ENCODE peak calls at places on chromosomes 11 and 22, in four cellular contexts. J is HCT116, Y is H1, H is GM12878. Z is an unnamed sample. For H3K4me1, the result is how much of the 10 kb centered on the place peaks cover.

GRCh38 chr22:47476226-47476625 is 713.8 kb downstream of the TBC1D22A start:
- DNase-seq in J (no peak), Y (no peak), H (no peak), Z (no peak)

GRCh38 chr11:117495357-117495756 is 167.7 kb downstream of the CEP164 start:
- DNase-seq in Y (no peak), J (no peak), H (no peak), Z (no peak)

GRCh38 chr11:56543739-56544138 is 682 bp upstream of the OR5M11 start:
- DNase-seq in H (no peak), J (no peak), Y (no peak), Z (no peak)

GRCh38 chr22:49202226-49202625 is 625.4 kb downstream of the BRD1 start:
- DNase-seq in Y (no peak), H (no peak), J (no peak), Z (no peak)

GRCh38 chr11:6812391-6813005 is 13.0 kb upstream of the OR6A2 start:
- DNase-seq in Y (no peak), H (peak), J (peak), Z (peak)

GRCh38 chr22:43919106-43919965 is 4.3 kb upstream of the PNPLA3 start:
- DNase-seq in Y (no peak), H (no peak), J (no peak), Z (no peak)

GRCh38 chr11:125418396-125418795 is 77.7 kb downstream of the FEZ1 start:
- DNase-seq in J (no peak), H (no peak), Y (no peak), Z (no peak)

GRCh38 chr11:105910095-105910715 is 111.8 kb downstream of the MSANTD4 start:
- DNase-seq in H (no peak), Y (no peak), J (no peak), Z (no peak)

GRCh38 chr11:65572356-65573043 is at the start of gene FAM89B:
- DNase-seq in J (no peak), Y (no peak), H (no peak), Z (peak)

GRCh38 chr22:44702479-44703219 is 645 bp downstream of the PRR5 start:
- DNase-seq in Y (no peak), H (no peak), J (no peak), Z (no peak)

GRCh38 chr11:129935723-129936122 is 40.3 kb upstream of the NFRKB start:
- DNase-seq in J (no peak), Y (no peak), H (no peak), Z (no peak)

GRCh38 chr22:45548991-45549736 is 46.5 kb downstream of the FBLN1 start:
- DNase-seq in Y (no peak), H (no peak), J (peak), Z (peak)

GRCh38 chr11:118338637-118339061 is 3.9 kb downstream of the CD3D start:
- DNase-seq in H (no peak), J (no peak), Y (no peak), Z (peak)

GRCh38 chr11:106216281-106216680 is 138.8 kb downstream of the AASDHPPT start:
- DNase-seq in Y (no peak), J (no peak), H (no peak), Z (no peak)

GRCh38 chr11:118153516-118153915 is 893 bp upstream of the SCN4B start:
- DNase-seq in Y (no peak), H (no peak), J (no peak), Z (no peak)

GRCh38 chr11:36177837-36178236 is 111.4 kb downstream of the COMMD9 start:
- DNase-seq in J (no peak), Y (no peak), H (no peak), Z (no peak)

GRCh38 chr11:33329705-33330329 is 72.6 kb downstream of the HIPK3 start:
- DNase-seq in H (no peak), J (peak), Y (no peak), Z (peak)

GRCh38 chr22:50567721-50568252 is 5.1 kb upstream of the SYCE3 start:
- DNase-seq in H (no peak), Y (no peak), J (no peak), Z (no peak)

GRCh38 chr11:65417702-65418430 is 4.7 kb upstream of the NEAT1 start:
- DNase-seq in J (no peak), H (no peak), Y (no peak), Z (peak)

GRCh38 chr11:111935331-111936044 is 1.7 kb upstream of the DIXDC1 start:
- DNase-seq in J (no peak), Y (no peak), H (no peak), Z (no peak)

GRCh38 chr11:119023741-119024140 is 5.2 kb downstream of the TRAPPC4 start:
- DNase-seq in J (no peak), Y (no peak), H (no peak), Z (peak)

GRCh38 chr11:87368876-87369480 is 331.2 kb downstream of the TMEM135 start:
- DNase-seq in Y (peak), H (no peak), J (no peak), Z (no peak)

GRCh38 chr11:116730568-116730967 is 42.2 kb downstream of the BUD13 start:
- DNase-seq in Y (no peak), J (no peak), H (no peak), Z (no peak)

GRCh38 chr11:118592616-118593367 is 14.6 kb upstream of the PHLDB1 start:
- DNase-seq in Y (no peak), J (no peak), H (no peak), Z (no peak)

GRCh38 chr11:13016415-13016814 is 7.3 kb downstream of the RASSF10 start:
- DNase-seq in J (peak), H (no peak), Y (no peak), Z (no peak)

GRCh38 chr11:1081601-1082311 is 7.1 kb downstream of the MUC2 start:
- DNase-seq in H (no peak), Y (no peak), J (no peak), Z (no peak)

GRCh38 chr11:66868726-66869291 is 11.9 kb downstream of the LRFN4 start:
- DNase-seq in J (peak), Y (no peak), H (peak), Z (peak)

GRCh38 chr11:34564406-34564805 is 50.8 kb upstream of the ELF5 start:
- DNase-seq in Y (peak), H (no peak), J (peak), Z (no peak)

GRCh38 chr11:46294365-46295309 is 17.2 kb downstream of the CREB3L1 start:
- DNase-seq in Y (peak), H (no peak), J (no peak), Z (peak)

GRCh38 chr11:57294225-57295131 is 30.3 kb downstream of the TNKS1BP1 start:
- DNase-seq in H (no peak), Y (no peak), J (no peak), Z (no peak)

GRCh38 chr11:71115770-71116434 is 136.5 kb downstream of the SHANK2 start:
- DNase-seq in J (no peak), H (no peak), Y (no peak), Z (no peak)

GRCh38 chr11:8650401-8650990 is 32.0 kb downstream of the TRIM66 start:
- DNase-seq in H (no peak), J (no peak), Y (no peak), Z (no peak)

GRCh38 chr11:85029964-85030363 is 597.2 kb downstream of the DLG2 start:
- DNase-seq in H (no peak), J (no peak), Y (no peak), Z (no peak)

GRCh38 chr11:79076526-79077115 is 364.2 kb downstream of the TENM4 start:
- DNase-seq in J (peak), H (no peak), Y (no peak), Z (peak)

DNA sequence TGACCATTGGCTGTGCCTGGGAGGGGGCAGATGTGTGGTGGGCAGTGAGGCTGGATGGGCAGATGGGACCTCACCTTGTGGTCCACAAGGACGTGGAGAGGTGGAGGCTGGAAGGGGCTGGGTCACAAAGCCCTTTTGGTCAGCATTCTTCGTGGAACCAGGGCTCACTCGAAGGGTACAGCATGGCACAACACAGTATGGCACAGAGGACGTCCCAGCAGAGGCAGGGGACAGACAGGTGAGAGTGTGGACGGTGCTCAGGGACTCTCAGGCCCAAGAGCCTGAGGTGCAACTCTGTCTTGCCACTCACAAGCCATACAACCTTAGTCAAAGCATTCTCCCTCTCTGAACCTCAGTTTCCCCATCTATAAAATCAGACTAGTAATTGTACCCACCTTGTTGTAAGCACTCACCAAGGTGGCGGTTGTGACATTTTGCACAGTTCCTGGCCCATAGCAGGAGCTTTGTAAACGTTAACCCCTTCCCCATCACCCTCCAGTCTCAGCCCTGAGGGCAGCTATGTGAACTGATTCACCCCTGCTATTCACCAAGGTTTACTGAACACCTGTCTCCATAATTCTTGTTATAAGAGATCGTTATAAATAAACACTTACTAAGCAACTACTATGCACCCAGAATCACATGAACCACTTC is 11.6 kb upstream of the TSKU start:
- DNase-seq in Y (no peak), H (no peak), J (no peak), Z (no peak)
- H3K4me1 ChIP-seq in Y (under half), H (under half), J (under half), Z (under half)

GRCh38 chr11:2521081-2521480 is 76.3 kb downstream of the KCNQ1 start:
- DNase-seq in Y (no peak), J (no peak), H (no peak), Z (no peak)
- TF ChIP-seq EGR1 in Y (no peak), J (no peak), H (no peak), Z (no peak)

DNA sequence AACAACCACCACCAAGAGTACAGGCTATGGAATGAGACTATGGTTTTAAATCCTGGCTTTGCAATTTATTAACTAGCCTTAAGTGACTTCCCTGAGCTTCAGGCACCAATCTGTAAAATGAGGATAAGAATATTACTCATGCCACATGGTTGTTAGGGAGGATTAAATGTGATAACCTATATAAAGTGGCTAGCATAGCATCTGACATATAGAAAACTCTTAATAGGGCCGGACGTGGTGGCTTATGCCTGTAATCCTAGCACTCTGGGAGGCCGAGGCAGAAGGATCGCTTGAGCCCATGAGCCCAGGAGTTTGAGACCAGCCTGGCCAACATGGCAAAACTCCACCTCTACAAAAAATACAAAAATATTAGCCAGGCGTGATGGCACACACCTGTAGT is 16.3 kb downstream of the LIMK2 start:
- DNase-seq in J (no peak), Y (no peak), H (no peak), Z (no peak)
- H3K4me1 ChIP-seq in J (under half), Y (under half), H (under half), Z (under half)

DNA sequence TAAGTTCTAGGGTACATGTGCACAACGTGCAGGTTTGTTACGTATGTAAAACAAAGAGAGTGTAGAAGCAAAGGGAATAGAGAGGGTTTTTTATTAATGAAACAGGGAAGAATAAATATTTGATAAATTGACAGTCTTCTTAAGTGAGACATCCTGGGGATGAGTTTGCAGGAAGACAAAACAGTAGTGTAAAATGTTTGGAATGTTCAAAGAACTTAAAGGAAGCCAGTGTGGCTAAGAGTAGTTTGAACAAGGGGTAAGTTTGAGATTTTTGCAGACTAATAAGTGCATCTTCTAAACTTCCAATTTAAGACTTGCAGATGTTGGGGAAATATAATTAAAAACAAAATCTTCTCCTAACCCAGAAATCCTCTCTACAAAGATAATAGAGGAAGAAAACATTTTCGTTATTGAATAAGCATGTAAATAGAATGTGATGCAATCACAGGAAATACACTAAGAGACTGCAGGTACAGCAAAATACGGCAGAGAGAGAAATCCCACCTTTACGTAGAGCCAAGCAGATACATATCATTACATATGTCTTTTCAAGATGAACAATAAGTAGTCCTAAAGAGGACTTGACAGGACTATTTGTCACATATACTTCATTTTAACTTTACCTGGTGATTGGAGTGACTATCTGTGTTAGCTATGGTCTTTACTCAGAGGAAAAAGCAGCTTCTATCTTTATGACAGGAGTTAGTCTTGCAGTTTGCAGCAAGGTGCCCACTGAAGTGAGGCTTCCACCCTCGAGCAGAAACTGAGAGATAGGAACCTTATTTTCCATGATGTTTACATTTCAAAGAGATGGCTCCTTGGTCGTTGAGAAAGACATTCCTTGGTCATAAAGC is 402.1 kb downstream of the CNTN5 start:
- DNase-seq in H (no peak), J (no peak), Y (no peak), Z (no peak)
- TF ChIP-seq EGR1 in H (no peak), J (no peak), Y (no peak), Z (no peak)

GRCh38 chr22:17924076-17924475 is 100.3 kb downstream of the MICAL3 start:
- DNase-seq in J (no peak), H (no peak), Y (no peak), Z (no peak)
- H3K4me1 ChIP-seq in J (under half), H (under half), Y (under half), Z (under half)

DNA sequence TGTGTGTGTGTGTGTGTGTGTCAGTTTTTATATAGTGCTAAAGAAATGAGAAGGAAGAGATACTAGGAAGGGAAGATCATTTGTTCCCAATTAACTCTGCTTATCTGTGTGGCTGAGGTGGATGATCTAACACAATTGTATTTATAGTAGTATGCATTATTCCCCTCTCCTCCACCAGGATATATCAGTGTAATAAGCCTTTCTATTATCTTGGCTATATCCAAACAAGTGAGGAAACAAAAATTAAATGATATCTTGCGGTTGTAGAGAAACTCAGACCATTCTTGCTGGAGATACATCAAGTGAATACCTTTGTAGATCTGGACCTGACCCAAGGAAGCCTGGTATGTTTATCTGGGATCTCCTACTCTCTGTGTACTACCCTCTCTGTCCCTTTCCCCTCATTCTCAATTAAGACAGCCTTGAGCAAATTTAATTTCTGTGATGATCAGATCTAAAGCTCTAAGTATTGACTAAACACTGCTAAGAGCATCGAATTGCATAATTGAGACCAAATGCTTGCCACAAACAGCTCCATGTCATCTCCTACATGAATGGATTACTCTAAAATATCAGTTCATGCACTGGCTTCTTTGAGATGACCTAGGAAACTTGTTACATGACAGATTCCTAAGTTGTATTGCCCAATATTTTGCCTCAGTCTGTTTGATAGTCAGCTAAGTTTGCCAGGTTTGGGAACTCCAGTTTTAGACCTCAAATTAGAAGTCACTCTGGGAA is 185.3 kb upstream of the CTSC start:
- DNase-seq in J (no peak), Y (no peak), H (no peak), Z (no peak)
- TF ChIP-seq EGR1 in J (no peak), Y (no peak), H (no peak), Z (no peak)

GRCh38 chr11:27242591-27242990 is 120.4 kb downstream of the CCDC34 start:
- DNase-seq in J (no peak), Y (no peak), H (no peak), Z (no peak)

GRCh38 chr11:27244900-27245299 is 118.1 kb downstream of the CCDC34 start:
- DNase-seq in Y (no peak), J (no peak), H (no peak), Z (no peak)

GRCh38 chr11:27238811-27239210 is 124.2 kb downstream of the CCDC34 start:
- DNase-seq in J (no peak), H (no peak), Y (no peak), Z (no peak)

GRCh38 chr11:27239305-27239942 is 123.6 kb downstream of the CCDC34 start:
- DNase-seq in J (no peak), H (no peak), Y (no peak), Z (no peak)

DNA sequence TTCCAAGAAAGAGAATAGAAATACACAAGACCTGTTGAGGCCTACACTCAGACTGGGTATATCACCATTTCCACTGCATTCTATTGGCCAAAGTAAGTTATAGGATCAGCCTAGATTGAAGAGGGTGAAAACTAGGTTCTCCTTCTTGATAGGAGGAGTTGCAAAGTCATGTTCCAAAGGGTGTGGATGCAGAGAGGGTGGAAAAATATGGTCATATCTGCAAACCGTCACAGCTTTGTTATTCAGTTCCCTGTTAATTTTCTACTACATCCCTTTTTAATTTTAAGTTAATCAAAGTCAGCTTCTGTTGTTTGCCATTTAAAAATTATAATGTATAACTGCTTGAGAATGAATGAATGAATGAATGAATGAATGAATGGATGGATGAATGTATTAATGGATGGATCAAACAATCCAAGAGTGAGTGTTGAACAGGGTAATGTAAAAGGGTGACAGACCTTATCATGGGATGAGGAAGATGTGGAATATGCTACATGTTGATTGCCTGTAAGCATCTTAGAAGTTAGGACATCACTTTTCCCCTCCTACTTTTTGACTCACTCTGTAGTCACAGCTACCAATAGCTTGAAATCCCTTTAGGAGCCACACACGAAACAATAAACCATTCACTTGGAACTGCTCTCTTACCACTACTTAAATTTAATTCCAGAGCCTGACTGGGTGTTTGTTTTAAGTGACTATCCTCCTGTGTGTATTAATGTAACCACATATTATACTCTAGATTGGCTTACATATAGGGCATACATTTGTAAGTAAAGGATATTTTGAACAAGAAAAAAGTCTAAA is 121.5 kb downstream of the CCDC34 start:
- DNase-seq in Y (no peak), J (no peak), H (no peak), Z (no peak)
- H3K4me1 ChIP-seq in Y (under half), J (under half), H (under half), Z (under half)

GRCh38 chr22:36193577-36193976 is 8.0 kb downstream of the APOL4 start:
- DNase-seq in J (no peak), H (no peak), Y (no peak), Z (no peak)

GRCh38 chr22:36193171-36193570 is 8.4 kb downstream of the APOL4 start:
- DNase-seq in J (no peak), Y (no peak), H (no peak), Z (no peak)

GRCh38 chr22:36194385-36194784 is 7.2 kb downstream of the APOL4 start:
- DNase-seq in Y (no peak), J (no peak), H (no peak), Z (no peak)

GRCh38 chr22:36191106-36191836 is 10.3 kb downstream of the APOL4 start:
- DNase-seq in J (no peak), Y (no peak), H (no peak), Z (no peak)

DNA sequence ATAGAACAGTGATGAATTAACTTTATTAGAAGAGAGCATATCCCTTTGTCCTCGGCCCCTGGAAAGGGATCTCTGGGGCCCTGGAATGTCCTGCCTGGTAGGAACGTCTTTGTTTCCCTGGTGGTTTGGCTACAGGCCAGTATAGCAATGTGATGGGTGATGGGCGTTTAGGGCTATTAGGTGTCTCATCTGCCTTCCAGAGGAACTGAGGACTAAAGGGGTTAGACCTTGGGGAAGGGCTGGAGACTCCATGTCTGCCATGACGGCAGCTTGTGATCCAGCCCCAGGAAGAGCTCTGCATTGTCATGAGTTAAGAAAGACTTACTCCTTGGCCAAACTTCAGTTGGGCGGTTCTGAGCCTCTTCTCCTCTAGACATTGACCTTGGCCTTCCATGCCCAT is 9.0 kb downstream of the APOL4 start:
- DNase-seq in Y (no peak), H (no peak), J (no peak), Z (no peak)
- TF ChIP-seq EGR1 in Y (no peak), H (no peak), J (no peak), Z (no peak)

Z was measured in K562.